ENCODE peak calls at places on chromosomes 5 and 9, in five cellular contexts. H is kidney, P is DND-41, T is heart left ventricle, G is lung. X is an unnamed sample.

GRCh38 chr5:159422371-159422770 is 92.1 kb upstream of the IL12B start:
- DNase-seq in H (no peak), P (no peak), T (no peak), G (no peak), X (no peak)

GRCh38 chr5:145946112-145946861 is 9.9 kb downstream of the SH3RF2 start:
- DNase-seq in H (no peak), P (no peak), T (peak; percentile 24), G (no peak), X (no peak)

GRCh38 chr5:134138416-134139376 is 24.2 kb downstream of the TCF7 start:
- DNase-seq in H (peak; percentile 57), P (peak; percentile 4), T (peak; percentile 4), G (no peak), X (no peak)

GRCh38 chr5:138844812-138845513 is 30.2 kb downstream of the LRRTM2 start:
- DNase-seq in H (no peak), P (no peak), T (no peak), G (no peak), X (no peak)

GRCh38 chr5:139272471-139273321 is 20.8 kb upstream of the MATR3 start:
- DNase-seq in H (no peak), P (peak; percentile 80), T (no peak), G (no peak), X (no peak)

GRCh38 chr9:97438666-97439065 is 26.8 kb downstream of the TDRD7 start:
- DNase-seq in H (no peak), P (no peak), T (no peak), G (no peak), X (no peak)

GRCh38 chr5:16565118-16565517 is 51.7 kb downstream of the RETREG1 start:
- DNase-seq in H (no peak), P (no peak), T (peak; percentile 53), G (no peak), X (no peak)

GRCh38 chr5:1007221-1007680 is 1.4 kb upstream of the NKD2 start:
- DNase-seq in H (peak; percentile 66), P (no peak), T (no peak), G (peak; percentile 28), X (no peak)

GRCh38 chr9:83327323-83327722 is 210.9 kb downstream of the FRMD3 start:
- DNase-seq in H (no peak), P (no peak), T (no peak), G (no peak), X (peak; percentile 79)

GRCh38 chr5:150637245-150638052 is 3.0 kb upstream of the SYNPO start:
- DNase-seq in H (peak; percentile 72), P (no peak), T (peak; percentile 9), G (no peak), X (no peak)

GRCh38 chr9:68653141-68653595 is 51.9 kb upstream of the PIP5K1B start:
- DNase-seq in H (no peak), P (no peak), T (no peak), G (no peak), X (no peak)

GRCh38 chr5:109907751-109908150 is 218.0 kb downstream of the MAN2A1 start:
- DNase-seq in H (no peak), P (no peak), T (no peak), G (no peak), X (no peak)

GRCh38 chr5:160096178-160096577 is 23.1 kb downstream of the PWWP2A start:
- DNase-seq in H (no peak), P (no peak), T (no peak), G (no peak), X (no peak)

GRCh38 chr5:14777187-14777586 is 94.4 kb downstream of the ANKH start:
- DNase-seq in H (no peak), P (no peak), T (no peak), G (no peak), X (no peak)

GRCh38 chr5:151581347-151581746 is 9.8 kb downstream of the FAT2 start:
- DNase-seq in H (no peak), P (no peak), T (no peak), G (no peak), X (no peak)

GRCh38 chr9:121686930-121687541 is 35.6 kb downstream of the DAB2IP start:
- DNase-seq in H (peak; percentile 83), P (peak; percentile 74), T (no peak), G (peak; percentile 71), X (peak; percentile 87)

GRCh38 chr5:72042097-72042496 is 65.2 kb upstream of the MAP1B start:
- DNase-seq in H (no peak), P (no peak), T (no peak), G (no peak), X (no peak)

GRCh38 chr5:77791356-77791755 is 15.2 kb upstream of the TBCA start:
- DNase-seq in H (no peak), P (no peak), T (no peak), G (no peak), X (no peak)

GRCh38 chr9:108622467-108622866 is 233.3 kb downstream of the ACTL7B start:
- DNase-seq in H (no peak), P (no peak), T (no peak), G (no peak), X (no peak)

GRCh38 chr5:174380311-174380710 is 334.8 kb downstream of the NSG2 start:
- DNase-seq in H (no peak), P (no peak), T (no peak), G (no peak), X (no peak)

GRCh38 chr9:84823426-84824271 is 154.1 kb downstream of the NTRK2 start:
- DNase-seq in H (no peak), P (no peak), T (peak; percentile 10), G (no peak), X (no peak)

GRCh38 chr5:66840527-66841013 is 244.4 kb downstream of the MAST4 start:
- DNase-seq in H (no peak), P (no peak), T (no peak), G (no peak), X (no peak)

GRCh38 chr9:114223564-114224246 is 68.4 kb downstream of the COL27A1 start:
- DNase-seq in H (no peak), P (no peak), T (no peak), G (no peak), X (no peak)

GRCh38 chr9:90915693-90916092 is 114.1 kb downstream of the SYK start:
- DNase-seq in H (no peak), P (peak; percentile 29), T (no peak), G (no peak), X (peak; percentile 60)

GRCh38 chr9:131167146-131167692 is 41.8 kb downstream of the NUP214 start:
- DNase-seq in H (no peak), P (no peak), T (no peak), G (no peak), X (no peak)

GRCh38 chr5:81233080-81233634 is at the start of gene CKMT2:
- DNase-seq in H (peak; percentile 87), P (no peak), T (peak; percentile 88), G (peak; percentile 61), X (no peak)

GRCh38 chr5:67575087-67575486 is 378.5 kb upstream of the CD180 start:
- DNase-seq in H (no peak), P (no peak), T (no peak), G (no peak), X (no peak)

GRCh38 chr5:168836603-168837245 is 257.6 kb upstream of the PANK3 start:
- DNase-seq in H (no peak), P (no peak), T (no peak), G (no peak), X (no peak)

GRCh38 chr9:27590636-27591035 is 17.4 kb upstream of the C9orf72 start:
- DNase-seq in H (no peak), P (no peak), T (no peak), G (no peak), X (no peak)

GRCh38 chr9:128005938-128006337 is 25.1 kb upstream of the EEIG1 start:
- DNase-seq in H (peak; percentile 92), P (no peak), T (peak; percentile 62), G (no peak), X (peak; percentile 77)

GRCh38 chr5:61139094-61139873 is 23.0 kb downstream of the SMIM15 start:
- DNase-seq in H (no peak), P (no peak), T (no peak), G (no peak), X (peak; percentile 35)

GRCh38 chr5:56375011-56375410 is 141.9 kb upstream of the ANKRD55 start:
- DNase-seq in H (no peak), P (no peak), T (peak; percentile 11), G (no peak), X (no peak)

GRCh38 chr5:15499528-15500325 is at the start of gene FBXL7:
- DNase-seq in H (peak; percentile 90), P (peak; percentile 75), T (peak; percentile 88), G (peak; percentile 74), X (peak; percentile 90)

GRCh38 chr9:127057970-127058644 is 64.3 kb downstream of the ANGPTL2 start:
- DNase-seq in H (no peak), P (no peak), T (no peak), G (no peak), X (no peak)

GRCh38 chr9:8329561-8330283 is 530.1 kb upstream of the DMAC1 start:
- DNase-seq in H (peak; percentile 22), P (no peak), T (no peak), G (no peak), X (no peak)

GRCh38 chr5:125377151-125377550 is 630.7 kb upstream of the ZNF608 start:
- DNase-seq in H (no peak), P (no peak), T (no peak), G (no peak), X (no peak)

GRCh38 chr9:128632066-128632465 is 24.6 kb downstream of the DYNC2I2 start:
- DNase-seq in H (no peak), P (no peak), T (no peak), G (no peak), X (no peak)

GRCh38 chr5:28850320-28850921 is 1812.0 kb upstream of the CDH9 start:
- DNase-seq in H (no peak), P (no peak), T (no peak), G (no peak), X (no peak)

GRCh38 chr9:76910861-76911260 is 4.9 kb upstream of the PRUNE2 start:
- DNase-seq in H (no peak), P (no peak), T (no peak), G (no peak), X (peak; percentile 37)
- TF ChIP-seq CTCF in H (no peak), P (no peak), T (no peak), G (no peak), X (no peak)

GRCh38 chr5:37661227-37661920 is 178.5 kb downstream of the GDNF start:
- DNase-seq in H (no peak), P (no peak), T (no peak), G (no peak), X (no peak)
- H3K36me3 ChIP-seq in H (no peaks in the 10 kb centered on the region), P (no peaks in the 10 kb centered on the region), T (no peaks in the 10 kb centered on the region), G (peaks cover 1% of the 10 kb centered on the region), X (no peaks in the 10 kb centered on the region)

DNA sequence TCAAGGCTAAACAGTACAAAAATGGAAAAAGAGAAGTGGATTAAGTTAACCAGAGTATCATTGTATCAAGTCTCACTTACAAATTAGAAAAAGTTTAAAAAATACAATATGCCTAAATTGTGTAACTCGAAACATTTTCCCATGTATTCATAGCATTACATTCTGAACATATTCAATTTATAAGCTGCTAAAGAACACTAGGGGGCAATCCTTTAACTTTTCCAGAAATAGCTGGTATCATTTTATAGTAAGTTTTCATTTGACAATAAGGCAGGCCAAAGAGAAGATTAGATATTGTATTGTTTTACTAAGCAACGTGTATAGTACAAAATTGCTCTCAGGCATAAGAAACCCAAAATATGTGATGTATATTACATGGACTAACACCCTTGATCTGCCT is 234.6 kb downstream of the ADGRV1 start:
- DNase-seq in H (no peak), P (no peak), T (no peak), G (no peak), X (no peak)
- TF ChIP-seq CTCF in H (no peak), P (peak; percentile 26), T (no peak), G (no peak), X (peak; percentile 26)

GRCh38 chr5:43619380-43619779 is 16.4 kb downstream of the NNT start:
- DNase-seq in H (no peak), P (no peak), T (no peak), G (no peak), X (no peak)
- H3K36me3 ChIP-seq in H (peaks cover 6% of the 10 kb centered on the region), P (peaks cover 67% of the 10 kb centered on the region), T (peaks cover 93% of the 10 kb centered on the region), G (peaks cover 3% of the 10 kb centered on the region), X (peaks cover 30% of the 10 kb centered on the region)

GRCh38 chr5:5063533-5063953 is 76.6 kb upstream of the ADAMTS16 start:
- DNase-seq in H (no peak), P (no peak), T (no peak), G (no peak), X (no peak)
- TF ChIP-seq CTCF in H (peak; percentile 10), P (peak; percentile 21), T (no peak), G (no peak), X (peak; percentile 10)